ENCODE peak calls at places on chromosomes 13 and 19, in four cellular contexts. F, I, K and Y are unnamed samples.

GRCh38 chr19:6048808-6049405 is 61.4 kb downstream of the RFX2 start:
- DNase-seq in F (peak; percentile 83), I (peak; percentile 35), K (peak; percentile 69), Y (peak; percentile 87)

GRCh38 chr19:17487240-17488121 is 17.2 kb downstream of the SLC27A1 start:
- DNase-seq in F (peak; percentile 68), I (no peak), K (no peak), Y (no peak)

GRCh38 chr19:13132471-13133166 is 14.6 kb downstream of the NACC1 start:
- DNase-seq in F (no peak), I (no peak), K (no peak), Y (no peak)

GRCh38 chr13:44148159-44148929 is 225.3 kb upstream of the SERP2 start:
- DNase-seq in F (no peak), I (no peak), K (no peak), Y (no peak)

GRCh38 chr19:27774827-27775226 is 1438.1 kb downstream of the UQCRFS1 start:
- DNase-seq in F (peak; percentile 74), I (no peak), K (peak; percentile 18), Y (peak; percentile 34)

GRCh38 chr13:48727252-48728011 is 73.7 kb downstream of the CYSLTR2 start:
- DNase-seq in F (no peak), I (no peak), K (no peak), Y (peak; percentile 21)

GRCh38 chr19:39677931-39678889 is 22.5 kb downstream of the LGALS16 start:
- DNase-seq in F (no peak), I (no peak), K (peak; percentile 71), Y (no peak)

GRCh38 chr19:41319500-41320184 is 9.7 kb downstream of the CCDC97 start:
- DNase-seq in F (no peak), I (no peak), K (no peak), Y (no peak)

GRCh38 chr19:10620786-10621185 is 4.6 kb upstream of the SLC44A2 start:
- DNase-seq in F (no peak), I (no peak), K (no peak), Y (no peak)

GRCh38 chr19:10621966-10622365 is 3.4 kb upstream of the SLC44A2 start:
- DNase-seq in F (peak; percentile 3), I (no peak), K (no peak), Y (no peak)

GRCh38 chr19:10624585-10624984 is 768 bp upstream of the SLC44A2 start:
- DNase-seq in F (peak; percentile 5), I (no peak), K (no peak), Y (no peak)

GRCh38 chr19:10625762-10626138 is 397 bp downstream of the SLC44A2 start:
- DNase-seq in F (no peak), I (no peak), K (no peak), Y (no peak)

GRCh38 chr19:10625003-10625761 is at the start of gene SLC44A2:
- DNase-seq in F (peak; percentile 64), I (no peak), K (no peak), Y (no peak)
- TF ChIP-seq FOXK2 in F (no peak), I (no peak), K (no peak), Y (no peak)

GRCh38 chr13:77872995-77873394 is 45.6 kb downstream of the EDNRB start:
- DNase-seq in F (no peak), I (no peak), K (no peak), Y (no peak)

GRCh38 chr13:77871596-77871995 is 47.0 kb downstream of the EDNRB start:
- DNase-seq in F (no peak), I (no peak), K (no peak), Y (no peak)

GRCh38 chr13:77876176-77876575 is 42.5 kb downstream of the EDNRB start:
- DNase-seq in F (no peak), I (no peak), K (no peak), Y (no peak)

GRCh38 chr13:77878186-77878585 is 40.4 kb downstream of the EDNRB start:
- DNase-seq in F (no peak), I (no peak), K (no peak), Y (no peak)

GRCh38 chr13:77874406-77874805 is 44.2 kb downstream of the EDNRB start:
- DNase-seq in F (no peak), I (no peak), K (no peak), Y (no peak)
- TF ChIP-seq FOXK2 in F (no peak), I (no peak), K (no peak), Y (no peak)

DNA sequence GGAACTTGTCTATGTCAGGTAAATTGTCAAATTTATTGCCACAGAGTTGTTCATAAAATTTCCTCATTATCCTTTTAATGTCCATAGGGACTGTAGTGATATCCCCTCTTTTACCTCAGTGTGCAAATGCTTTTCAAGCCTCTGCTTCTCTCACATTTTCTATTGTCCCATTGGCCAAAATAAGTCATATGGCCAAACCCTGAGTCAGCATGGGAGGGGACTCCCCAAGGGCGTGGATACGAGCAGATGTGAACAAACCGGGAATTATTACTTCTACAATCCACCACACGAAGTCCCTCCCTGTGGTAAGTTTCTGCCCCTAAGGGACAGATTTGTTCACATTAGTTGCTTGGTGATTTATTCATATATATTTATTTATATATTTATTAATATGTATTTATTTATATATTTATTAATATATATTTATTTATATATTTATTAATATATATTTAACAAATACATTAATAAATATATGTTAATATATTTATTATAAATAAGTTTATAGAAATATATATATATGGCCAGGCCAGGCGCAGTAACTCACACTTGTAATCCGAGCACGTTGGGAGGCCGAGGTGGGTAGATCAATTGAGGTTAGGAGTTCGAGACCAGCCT is 20.1 kb upstream of the CAMSAP3 start:
- DNase-seq in F (peak; percentile 81), I (no peak), K (no peak), Y (no peak)
- TF ChIP-seq FOXK2 in F (no peak), I (no peak), K (no peak), Y (no peak)

GRCh38 chr13:112704634-112705145 is 14.9 kb downstream of the ATP11A start:
- DNase-seq in F (no peak), I (no peak), K (no peak), Y (no peak)

GRCh38 chr13:112702983-112703379 is 13.1 kb downstream of the ATP11A start:
- DNase-seq in F (no peak), I (no peak), K (no peak), Y (no peak)

GRCh38 chr13:112705286-112705685 is 15.4 kb downstream of the ATP11A start:
- DNase-seq in F (no peak), I (no peak), K (no peak), Y (no peak)

GRCh38 chr13:112703449-112703848 is 13.6 kb downstream of the ATP11A start:
- DNase-seq in F (no peak), I (no peak), K (no peak), Y (no peak)

GRCh38 chr13:112703935-112704633 is 14.2 kb downstream of the ATP11A start:
- DNase-seq in F (peak; percentile 38), I (no peak), K (no peak), Y (no peak)
- TF ChIP-seq FOXK2 in F (no peak), I (no peak), K (no peak), Y (no peak)